ENCODE peak calls at places on chromosome 14, in eight cellular contexts. P, Y, G, K, T, C, N and S are unnamed samples. For H3K4me1, the result is how much of the 10 kb centered on the place peaks cover.

GRCh38 chr14:22471545-22472121 is 117.4 kb downstream of the DAD1 start:
- DNase-seq in K (peak), T (peak), Y (peak), N (peak), C (peak), G (no peak), P (peak), S (peak)

GRCh38 chr14:92514844-92515509 is 1.4 kb downstream of the RIN3 start:
- DNase-seq in K (no peak), T (no peak), G (no peak), P (no peak), N (no peak), Y (peak), C (peak), S (no peak)

GRCh38 chr14:68211886-68212285 is 392.3 kb downstream of the RAD51B start:
- DNase-seq in Y (no peak), G (no peak), T (no peak), P (peak), C (no peak), K (no peak), N (no peak), S (no peak)

GRCh38 chr14:101665478-101666078 is 95.9 kb upstream of the PPP2R5C start:
- DNase-seq in N (peak), C (no peak), K (peak), T (no peak), Y (peak), G (no peak), P (peak), S (peak)

GRCh38 chr14:77151245-77151644 is 9.7 kb upstream of the ZDHHC22 start:
- DNase-seq in P (no peak), C (no peak), G (no peak), N (no peak), Y (peak), K (peak), T (no peak), S (no peak)

GRCh38 chr14:55077155-55077554 is 25.7 kb downstream of the MAPK1IP1L start:
- DNase-seq in K (peak), Y (peak), C (no peak), G (no peak), N (peak), T (peak), P (peak), S (no peak)

GRCh38 chr14:103581954-103582703 is 19.4 kb downstream of the COA8 start:
- DNase-seq in P (no peak), K (no peak), N (no peak), C (no peak), G (no peak), Y (no peak), T (no peak), S (peak)

GRCh38 chr14:74973003-74973614 is 17.7 kb upstream of the PGF start:
- DNase-seq in C (no peak), N (no peak), K (no peak), Y (peak), T (no peak), P (peak), G (peak), S (peak)

GRCh38 chr14:53368714-53369191 is 215.6 kb upstream of the DDHD1 start:
- DNase-seq in P (no peak), C (no peak), N (no peak), T (no peak), K (peak), G (no peak), Y (peak), S (no peak)

GRCh38 chr14:68172664-68173063 is 353.1 kb downstream of the RAD51B start:
- DNase-seq in C (no peak), T (no peak), G (no peak), P (no peak), K (no peak), N (peak), Y (no peak), S (no peak)

GRCh38 chr14:54383811-54384210 is 13.0 kb upstream of the CDKN3 start:
- DNase-seq in P (no peak), C (no peak), Y (no peak), T (no peak), G (no peak), K (no peak), N (no peak), S (no peak)

GRCh38 chr14:91112172-91112571 is 1.7 kb upstream of the DGLUCY start:
- DNase-seq in P (no peak), G (no peak), N (no peak), Y (no peak), T (no peak), K (no peak), C (no peak), S (no peak)

GRCh38 chr14:53011053-53011462 is 60.2 kb upstream of the FERMT2 start:
- DNase-seq in G (no peak), T (peak), K (peak), P (peak), N (peak), Y (peak), C (peak), S (peak)

GRCh38 chr14:30464481-30464880 is 94.5 kb upstream of the G2E3 start:
- DNase-seq in K (no peak), N (no peak), G (no peak), P (no peak), C (no peak), Y (no peak), T (no peak), S (no peak)

GRCh38 chr14:68711551-68712437 is 81.1 kb downstream of the ZFP36L1 start:
- DNase-seq in K (no peak), G (no peak), Y (no peak), T (no peak), P (no peak), C (no peak), N (no peak), S (no peak)

GRCh38 chr14:93619176-93619793 is 169.0 kb downstream of the PRIMA1 start:
- DNase-seq in Y (peak), K (peak), G (peak), T (peak), P (peak), N (peak), C (no peak), S (no peak)

GRCh38 chr14:99821519-99822165 is 28.4 kb downstream of the EML1 start:
- DNase-seq in Y (peak), N (no peak), K (peak), C (no peak), P (peak), G (no peak), T (no peak), S (no peak)

GRCh38 chr14:54784060-54784459 is 118.6 kb downstream of the GCH1 start:
- DNase-seq in P (no peak), K (no peak), T (no peak), N (no peak), Y (no peak), G (no peak), C (no peak), S (no peak)

GRCh38 chr14:91454155-91454554 is 36.5 kb upstream of the CCDC88C start:
- DNase-seq in K (no peak), G (no peak), N (no peak), T (no peak), Y (no peak), P (no peak), C (no peak), S (no peak)

GRCh38 chr14:52850520-52850919 is 59.1 kb upstream of the GNPNAT1 start:
- DNase-seq in P (no peak), Y (no peak), K (no peak), C (no peak), T (no peak), N (peak), G (no peak), S (no peak)

GRCh38 chr14:32432813-32433538 is 103.9 kb downstream of the AKAP6 start:
- DNase-seq in Y (no peak), G (no peak), P (no peak), K (no peak), C (no peak), N (no peak), T (no peak), S (no peak)

DNA sequence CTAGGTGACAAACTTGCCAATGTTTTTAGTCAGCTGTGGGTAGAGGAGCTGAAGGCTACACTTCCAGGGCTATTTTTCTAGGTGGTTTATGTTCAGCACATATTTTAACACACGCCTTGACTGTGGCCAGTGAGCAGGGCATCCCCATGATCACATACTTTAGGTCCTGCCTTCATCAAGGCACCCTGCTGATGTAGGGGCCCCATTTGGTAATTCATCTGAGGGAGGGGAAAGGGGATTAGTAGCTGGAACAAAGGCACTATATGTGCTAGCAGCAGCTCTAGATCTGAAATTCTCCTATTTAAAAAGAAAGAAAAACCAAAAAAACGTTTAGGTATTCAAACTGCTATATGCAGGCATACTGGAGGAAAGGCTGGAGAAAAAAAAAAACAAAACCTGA is 14.5 kb downstream of the EGLN3 start:
- DNase-seq in T (no peak), K (no peak), C (no peak), Y (no peak), G (no peak), P (no peak), N (no peak), S (no peak)
- H3K4me1 ChIP-seq in T (half or more), K (under half), C (under half), Y (half or more), G (under half), P (under half), N (under half), S (under half)

GRCh38 chr14:104793703-104793959 is 1.9 kb downstream of the AKT1 start:
- DNase-seq in G (no peak), P (no peak), T (no peak), K (no peak), C (no peak), Y (no peak), N (no peak), S (no peak)

GRCh38 chr14:104791425-104791824 is 4.1 kb downstream of the AKT1 start:
- DNase-seq in G (no peak), P (no peak), T (no peak), Y (no peak), K (no peak), C (no peak), N (no peak), S (no peak)

GRCh38 chr14:104792945-104793702 is 2.4 kb downstream of the AKT1 start:
- DNase-seq in N (no peak), T (no peak), P (no peak), G (no peak), C (no peak), K (no peak), Y (no peak), S (no peak)

GRCh38 chr14:104794099-104794498 is 1.4 kb downstream of the AKT1 start:
- DNase-seq in Y (peak), N (peak), P (peak), T (peak), G (peak), C (peak), K (peak), S (peak)

DNA sequence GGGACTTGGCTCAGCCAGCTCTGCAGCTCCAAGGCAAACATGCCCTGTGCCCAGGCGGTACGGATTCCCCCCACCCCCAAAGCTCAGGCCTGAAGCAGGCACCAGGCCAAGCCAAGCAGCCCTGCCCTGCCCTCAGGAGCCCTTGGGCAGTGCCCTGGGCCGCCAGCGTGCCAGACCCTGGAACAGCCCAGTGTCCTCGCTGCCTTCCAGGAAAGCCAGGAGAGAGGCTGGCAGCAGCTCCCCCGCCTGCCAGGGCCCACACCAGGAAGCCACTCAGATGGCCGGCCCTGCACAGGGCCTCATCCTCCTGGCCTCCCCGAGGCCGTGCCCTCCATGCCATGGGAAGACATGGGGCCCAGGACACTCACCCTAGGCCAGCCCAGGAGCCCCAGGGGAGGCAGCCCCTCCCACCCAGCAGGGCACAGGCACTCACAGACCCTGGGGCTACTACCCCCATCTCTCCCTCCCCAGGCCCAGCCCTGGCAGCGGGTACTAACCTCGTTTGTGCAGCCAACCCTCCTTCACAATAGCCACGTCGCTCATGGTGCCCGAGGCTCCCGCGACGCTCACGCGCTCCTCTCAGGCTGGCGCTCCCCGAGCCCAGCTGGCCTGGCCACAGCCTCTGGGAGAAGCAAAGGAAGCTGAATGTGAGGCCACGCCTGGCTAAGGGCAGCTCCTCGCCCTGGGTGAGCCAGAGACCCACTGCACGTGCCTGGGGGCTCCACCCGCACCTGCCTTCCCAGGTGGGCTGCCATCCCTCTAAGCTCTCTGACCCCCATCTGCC is 3.3 kb downstream of the AKT1 start:
- DNase-seq in N (no peak), Y (no peak), G (no peak), K (no peak), C (peak), P (peak), T (peak), S (no peak)
- H3K4me1 ChIP-seq in N (under half), Y (under half), G (half or more), K (half or more), C (half or more), P (half or more), T (half or more), S (under half)

DNA sequence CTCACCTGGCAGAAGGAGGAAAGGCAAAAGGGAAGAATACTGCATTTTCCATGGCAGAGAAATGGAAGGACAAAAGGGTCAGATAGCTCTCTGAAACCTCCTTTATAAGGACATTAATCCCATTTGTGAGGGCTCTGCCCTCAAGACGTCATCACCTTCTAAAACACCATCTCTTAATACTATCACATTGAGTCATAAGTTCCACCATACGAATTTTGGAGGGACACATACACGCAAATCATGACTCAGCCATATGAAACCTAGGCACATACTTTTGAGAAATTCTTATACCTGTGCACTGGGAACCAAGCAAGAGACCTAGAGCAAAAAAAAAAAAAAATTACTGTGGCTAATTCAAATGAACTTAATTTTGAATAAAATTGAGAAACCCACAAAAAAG is 1669.2 kb upstream of the FLRT2 start:
- DNase-seq in Y (no peak), T (no peak), K (no peak), N (no peak), P (no peak), C (no peak), G (no peak), S (no peak)
- H3K4me1 ChIP-seq in Y (under half), T (under half), K (under half), N (under half), P (under half), C (under half), G (under half), S (under half)

DNA sequence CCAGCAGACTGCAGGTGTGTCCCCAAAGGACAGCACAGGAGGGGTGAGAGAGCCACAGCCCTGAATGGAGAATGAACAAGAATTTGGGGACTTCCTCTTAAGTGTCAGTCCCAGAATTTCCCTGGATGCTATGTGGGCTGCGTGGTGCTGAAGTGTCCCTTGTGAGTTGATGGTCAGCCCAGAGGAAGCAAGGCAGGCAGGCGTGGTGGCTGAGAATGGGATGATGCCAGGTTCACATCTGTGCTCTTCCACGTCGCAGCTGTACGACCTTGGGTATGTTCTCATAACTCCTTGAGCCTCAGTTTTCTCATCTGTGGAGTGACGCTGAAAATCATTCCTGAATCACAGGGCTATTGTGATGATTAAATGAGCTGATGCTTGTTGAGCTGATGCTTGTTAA is 62.1 kb upstream of the GPATCH2L start:
- DNase-seq in C (no peak), P (no peak), G (no peak), K (no peak), Y (no peak), T (no peak), N (no peak), S (no peak)
- H3K4me1 ChIP-seq in C (under half), P (under half), G (under half), K (under half), Y (under half), T (under half), N (under half), S (under half)

GRCh38 chr14:61337893-61338292 is 16.5 kb downstream of the PRKCH start:
- DNase-seq in N (no peak), P (no peak), K (no peak), G (peak), T (peak), Y (no peak), C (no peak), S (peak)
- H3K4me1 ChIP-seq in N (under half), P (under half), K (under half), G (under half), T (under half), Y (half or more), C (under half), S (under half)

DNA sequence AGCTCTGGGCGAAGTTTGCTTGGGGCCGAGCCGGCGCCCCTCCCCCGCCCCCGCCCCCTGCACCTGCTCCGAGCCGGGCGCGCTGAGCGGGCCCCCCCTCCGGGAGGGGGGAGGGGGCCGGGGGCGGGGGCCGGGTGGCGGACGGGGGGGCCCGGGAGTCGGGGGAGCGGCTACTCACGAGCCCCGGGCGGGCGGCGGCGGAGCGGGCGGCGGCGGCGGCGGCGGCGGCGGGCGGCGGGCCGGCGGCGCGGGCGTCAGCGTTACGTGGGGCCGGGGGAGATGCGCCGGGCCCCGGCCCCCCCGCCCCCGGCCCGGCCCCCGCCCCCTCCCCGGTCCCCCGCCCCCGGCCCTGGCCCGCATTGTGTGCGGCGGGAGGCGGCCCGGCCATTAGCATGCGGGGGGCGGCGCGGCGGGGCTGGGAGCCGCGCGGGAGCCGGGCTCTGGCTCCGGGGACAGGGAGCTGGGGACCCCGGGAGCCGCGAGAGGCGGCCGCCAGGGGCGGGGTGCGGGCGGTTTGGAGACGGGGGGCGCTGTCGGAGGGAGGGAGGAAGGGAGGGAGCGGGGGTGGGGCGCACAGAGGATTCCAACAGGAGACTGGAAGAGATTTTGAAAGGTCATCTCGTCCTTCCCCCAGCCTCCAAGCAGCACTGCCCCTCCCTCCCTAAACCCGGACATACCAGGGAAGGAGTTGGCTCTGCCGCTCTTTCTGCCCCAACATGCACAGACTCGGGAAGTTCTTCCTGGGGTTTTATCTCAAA is at the start of gene ZNF219:
- DNase-seq in N (peak), K (peak), C (peak), Y (peak), G (peak), T (peak), P (peak), S (peak)
- H3K4me1 ChIP-seq in N (half or more), K (under half), C (under half), Y (under half), G (under half), T (half or more), P (under half), S (under half)

GRCh38 chr14:95500772-95501401 is 15.6 kb downstream of the SYNE3 start:
- DNase-seq in T (peak), K (peak), Y (peak), N (no peak), C (no peak), G (no peak), P (peak), S (peak)

GRCh38 chr14:95505030-95505589 is 11.3 kb downstream of the SYNE3 start:
- DNase-seq in N (no peak), P (no peak), T (no peak), Y (no peak), G (no peak), C (no peak), K (no peak), S (peak)

GRCh38 chr14:95502381-95502950 is 14.0 kb downstream of the SYNE3 start:
- DNase-seq in G (no peak), K (no peak), T (no peak), N (no peak), Y (no peak), P (no peak), C (no peak), S (peak)

GRCh38 chr14:95504135-95505029 is 12.1 kb downstream of the SYNE3 start:
- DNase-seq in G (no peak), T (no peak), K (no peak), N (no peak), Y (peak), C (no peak), P (no peak), S (peak)

GRCh38 chr14:95503365-95504134 is 12.9 kb downstream of the SYNE3 start:
- DNase-seq in C (no peak), P (no peak), K (no peak), T (no peak), N (no peak), Y (no peak), G (no peak), S (no peak)
- H3K4me1 ChIP-seq in C (under half), P (under half), K (under half), T (under half), N (half or more), Y (under half), G (under half), S (under half)

DNA sequence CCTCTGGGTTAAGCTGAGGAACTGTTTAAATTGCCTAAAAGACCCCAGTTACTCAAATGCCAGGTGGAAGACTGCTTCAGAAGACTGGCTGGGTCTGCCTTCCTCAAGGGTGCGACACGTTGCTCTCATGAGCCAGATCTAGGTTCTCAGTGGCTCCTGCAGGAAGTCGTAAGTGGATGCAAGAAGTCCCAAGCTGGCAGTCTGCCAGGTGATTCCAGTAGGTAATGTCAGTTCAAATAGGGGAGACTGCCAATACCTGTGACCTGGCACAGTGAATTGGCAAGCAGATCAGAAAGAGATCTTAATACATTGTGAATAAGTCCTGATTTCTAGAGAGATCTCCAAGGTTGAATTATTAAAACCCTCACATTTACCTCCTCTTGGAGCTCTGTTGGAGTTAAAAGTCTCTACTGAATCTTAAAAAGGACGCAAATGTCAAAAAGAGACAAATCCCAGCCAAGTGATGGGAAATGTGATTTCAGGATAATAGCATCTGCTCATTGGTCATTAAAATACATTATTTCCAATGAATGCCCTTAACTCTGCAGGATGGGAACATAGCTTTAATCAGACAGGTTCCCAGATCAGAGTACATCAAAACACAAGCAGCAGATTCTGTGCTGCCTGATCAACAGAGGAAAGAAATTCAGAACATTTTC is 98.8 kb upstream of the FRMD6 start:
- DNase-seq in T (no peak), K (no peak), N (no peak), Y (no peak), C (no peak), G (no peak), P (peak), S (no peak)
- H3K4me1 ChIP-seq in T (under half), K (under half), N (under half), Y (under half), C (under half), G (under half), P (under half), S (under half)